ENCODE peak calls at places on chromosome 4, in ten cellular contexts. M is A549, V is H9, N is heart left ventricle, G is tibial nerve, A is PC-3, B is psoas muscle, Y is SK-N-SH, P is astrocyte, X is IMR-90. W is an unnamed sample.

GRCh38 chr4:48079972-48080391 is 54.1 kb downstream of the TXK start:
- DNase-seq in Y (no peak), N (no peak), G (no peak), A (peak), B (no peak), P (peak), X (no peak), V (no peak), M (peak), W (peak)

GRCh38 chr4:101136373-101137370 is 210.7 kb downstream of the PPP3CA start:
- DNase-seq in B (no peak), A (peak), P (no peak), M (peak), X (no peak), N (no peak), Y (no peak), G (no peak), V (no peak), W (no peak)

GRCh38 chr4:53832549-53832948 is 231.9 kb downstream of the CHIC2 start:
- DNase-seq in G (no peak), A (no peak), V (no peak), M (no peak), P (no peak), B (no peak), X (no peak), N (no peak), Y (no peak), W (no peak)

GRCh38 chr4:173837517-173837916 is 307.5 kb upstream of the HAND2 start:
- DNase-seq in G (no peak), B (no peak), X (no peak), M (no peak), A (no peak), P (no peak), V (no peak), Y (no peak), N (no peak), W (no peak)

GRCh38 chr4:56843421-56843899 is 22.0 kb upstream of the SPINK2 start:
- DNase-seq in N (no peak), Y (no peak), V (peak), G (no peak), P (no peak), A (no peak), X (no peak), M (no peak), B (no peak), W (no peak)

GRCh38 chr4:68463796-68464195 is 16.5 kb downstream of the TMPRSS11E start:
- DNase-seq in P (peak), V (no peak), G (no peak), N (no peak), B (no peak), M (peak), X (peak), A (peak), Y (no peak), W (no peak)

GRCh38 chr4:87853108-87853507 is 20.3 kb downstream of the MEPE start:
- DNase-seq in M (peak), X (peak), A (peak), B (no peak), G (no peak), N (no peak), V (no peak), Y (peak), P (peak), W (peak)

GRCh38 chr4:123401466-123402175 is 5.0 kb downstream of the SPRY1 start:
- DNase-seq in V (no peak), M (no peak), Y (no peak), N (no peak), P (no peak), A (no peak), G (no peak), X (no peak), B (peak), W (no peak)

GRCh38 chr4:56821394-56822263 is at the start of gene SPINK2:
- DNase-seq in B (no peak), M (peak), N (no peak), X (no peak), G (no peak), A (peak), Y (peak), V (peak), P (no peak), W (no peak)

GRCh38 chr4:119585771-119586170 is 42.8 kb downstream of the PDE5A start:
- DNase-seq in Y (no peak), G (no peak), N (no peak), P (peak), A (peak), B (no peak), V (no peak), M (no peak), X (peak), W (no peak)

GRCh38 chr4:10080874-10081606 is 35.6 kb downstream of the WDR1 start:
- DNase-seq in Y (peak), X (no peak), G (peak), V (no peak), N (no peak), A (no peak), M (no peak), P (no peak), B (no peak), W (no peak)

GRCh38 chr4:114606240-114606639 is 7.6 kb downstream of the UGT8 start:
- DNase-seq in Y (no peak), G (no peak), V (peak), B (no peak), A (peak), N (no peak), X (no peak), M (no peak), P (no peak), W (no peak)

GRCh38 chr4:1512738-1513660 is 106.8 kb upstream of the NKX1-1 start:
- DNase-seq in V (peak), P (no peak), M (peak), Y (peak), N (peak), G (no peak), A (peak), B (peak), X (no peak), W (no peak)
- H3K27ac ChIP-seq in V (no peak), P (no peak), M (peak), Y (no peak), N (no peak), G (no peak), A (no peak), B (no peak), X (no peak), W (no peak)

GRCh38 chr4:39043058-39043696 is 11.0 kb upstream of the TMEM156 start:
- DNase-seq in M (peak), N (no peak), X (peak), A (peak), P (peak), G (no peak), Y (no peak), V (no peak), B (no peak), W (peak)
- H3K27ac ChIP-seq in M (peak), N (peak), X (peak), A (peak), P (peak), G (peak), Y (peak), V (no peak), B (peak), W (peak)

GRCh38 chr4:13427599-13428325 is 56.4 kb downstream of the RAB28 start:
- DNase-seq in P (no peak), N (no peak), Y (no peak), M (no peak), B (no peak), V (no peak), X (peak), G (no peak), A (no peak), W (no peak)
- H3K27ac ChIP-seq in P (no peak), N (no peak), Y (no peak), M (no peak), B (no peak), V (no peak), X (no peak), G (no peak), A (no peak), W (no peak)

DNA sequence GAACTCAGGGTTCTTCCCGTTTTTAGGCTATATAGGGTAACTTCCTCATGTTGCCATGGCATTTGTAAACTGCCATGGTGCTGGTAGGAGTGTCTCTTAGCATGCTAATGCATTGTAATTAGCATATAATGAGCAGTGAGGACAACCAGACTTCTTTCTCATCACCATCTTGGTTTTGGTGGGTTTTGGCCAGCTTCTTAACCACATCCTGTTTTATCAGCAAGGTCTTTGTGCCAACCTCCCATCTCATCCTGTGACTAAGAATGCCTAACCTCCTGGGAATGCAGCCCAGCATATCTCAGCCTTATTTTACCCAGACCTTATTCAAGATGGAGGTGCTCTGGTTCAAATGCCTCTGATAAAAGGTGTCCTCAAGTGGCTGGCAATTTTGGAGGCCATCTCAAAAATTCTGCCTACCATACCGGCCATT is 213.1 kb upstream of the VEGFC start:
- DNase-seq in X (peak), V (no peak), N (no peak), G (no peak), B (no peak), Y (no peak), M (peak), P (peak), A (peak), W (peak)
- H3K27ac ChIP-seq in X (no peak), V (no peak), N (no peak), G (no peak), B (no peak), Y (no peak), M (no peak), P (peak), A (peak), W (peak)

GRCh38 chr4:99652596-99653436 is 4.8 kb downstream of the C4orf54 start:
- DNase-seq in G (no peak), Y (peak), M (no peak), X (no peak), N (no peak), P (no peak), A (no peak), B (no peak), V (no peak), W (no peak)

GRCh38 chr4:99658666-99659065 is 1.0 kb upstream of the C4orf54 start:
- DNase-seq in X (no peak), M (no peak), P (no peak), V (no peak), A (no peak), Y (no peak), N (no peak), G (no peak), B (no peak), W (no peak)

GRCh38 chr4:99653921-99654890 is 3.4 kb downstream of the C4orf54 start:
- DNase-seq in Y (no peak), G (no peak), P (no peak), V (no peak), B (no peak), X (no peak), M (no peak), N (no peak), A (no peak), W (peak)

GRCh38 chr4:99657801-99658200 is at the start of gene C4orf54:
- DNase-seq in V (no peak), G (no peak), M (no peak), Y (no peak), N (no peak), B (no peak), X (no peak), P (peak), A (peak), W (peak)

DNA sequence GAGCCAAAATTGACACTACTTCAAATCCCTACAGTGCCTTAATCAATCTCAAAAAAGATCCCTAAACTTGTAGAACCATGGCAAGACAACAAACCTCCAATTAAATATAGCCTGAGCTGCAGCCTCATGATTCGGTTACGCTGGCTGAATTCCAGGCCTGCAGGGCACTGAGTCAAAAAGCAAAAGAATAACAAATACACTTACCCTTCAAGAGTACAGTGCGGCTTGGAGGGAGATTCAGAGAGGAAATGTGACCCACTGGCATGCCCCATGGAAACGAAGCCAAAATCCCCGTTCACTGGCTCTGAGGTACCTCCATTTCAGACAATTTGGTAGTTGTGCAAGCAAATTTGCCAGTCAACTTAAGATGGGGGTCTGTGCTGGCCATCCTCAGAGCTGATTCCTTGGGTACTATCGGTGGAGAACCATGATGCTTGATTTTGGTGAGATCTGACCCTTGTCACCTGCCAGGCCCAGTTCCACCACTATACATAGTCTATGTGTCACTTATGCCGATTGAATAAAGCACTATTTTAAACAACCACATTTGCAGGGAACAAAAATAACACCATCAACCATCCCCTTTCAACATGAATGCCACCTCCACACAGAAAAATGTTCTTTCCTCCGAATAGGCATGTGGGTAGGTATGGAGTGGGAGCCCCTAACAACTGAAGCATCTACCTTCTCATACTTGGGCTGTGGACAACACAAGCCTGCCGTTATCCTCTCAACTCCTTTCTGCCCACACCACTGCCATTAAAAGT is 2.1 kb downstream of the C4orf54 start:
- DNase-seq in V (no peak), M (no peak), Y (no peak), G (no peak), A (peak), P (peak), B (no peak), N (peak), X (peak), W (peak)
- H3K27ac ChIP-seq in V (no peak), M (no peak), Y (no peak), G (no peak), A (no peak), P (no peak), B (peak), N (peak), X (no peak), W (peak)

DNA sequence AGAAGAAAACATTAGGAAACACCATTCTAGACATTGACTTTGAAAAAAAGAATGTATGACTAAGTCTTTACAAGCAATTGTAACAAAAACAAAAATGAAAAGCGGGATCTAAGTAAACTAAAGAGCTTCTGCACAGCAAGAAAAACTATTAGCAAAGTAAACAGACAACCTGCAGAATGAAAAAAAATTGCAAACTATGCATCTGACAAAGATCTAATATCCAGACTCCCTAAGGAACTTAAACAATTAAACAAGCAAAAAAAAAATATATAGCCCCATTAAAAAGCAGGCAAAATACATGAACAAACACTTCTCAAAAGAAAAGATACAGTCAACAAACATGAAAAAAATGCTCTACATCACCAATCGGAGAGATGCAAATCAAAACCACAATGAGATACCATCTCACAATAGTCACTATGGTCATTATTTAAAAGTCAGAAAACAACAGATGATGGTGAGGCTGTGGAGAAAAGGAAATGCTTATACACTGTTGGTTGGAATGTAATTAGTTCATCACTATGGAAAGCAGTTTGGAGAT is 168.1 kb downstream of the EPHA5 start:
- DNase-seq in P (peak), Y (no peak), B (no peak), M (peak), G (no peak), N (no peak), V (no peak), A (peak), X (peak), W (peak)
- H3K27ac ChIP-seq in P (peak), Y (no peak), B (no peak), M (no peak), G (no peak), N (no peak), V (no peak), A (peak), X (no peak), W (peak)

GRCh38 chr4:17781831-17782287 is 438 bp upstream of the FAM184B start:
- DNase-seq in V (no peak), Y (no peak), B (no peak), M (no peak), A (no peak), P (no peak), N (no peak), X (no peak), G (no peak), W (no peak)

GRCh38 chr4:17785858-17786257 is 4.4 kb upstream of the FAM184B start:
- DNase-seq in B (no peak), Y (no peak), V (no peak), M (no peak), X (no peak), P (no peak), A (no peak), N (no peak), G (no peak), W (no peak)

GRCh38 chr4:17788956-17789355 is 7.5 kb upstream of the FAM184B start:
- DNase-seq in G (no peak), B (no peak), X (peak), P (peak), Y (no peak), N (no peak), A (peak), M (no peak), V (no peak), W (no peak)

GRCh38 chr4:17786567-17786966 is 5.1 kb upstream of the FAM184B start:
- DNase-seq in V (no peak), X (peak), Y (no peak), P (peak), B (no peak), M (no peak), G (no peak), N (no peak), A (peak), W (no peak)

GRCh38 chr4:17787315-17787714 is 5.9 kb upstream of the FAM184B start:
- DNase-seq in A (peak), B (no peak), G (no peak), P (peak), X (peak), N (no peak), M (no peak), V (no peak), Y (no peak), W (no peak)
- H3K27ac ChIP-seq in A (peak), B (no peak), G (no peak), P (no peak), X (no peak), N (no peak), M (no peak), V (no peak), Y (no peak), W (no peak)

GRCh38 chr4:140003851-140004579 is 150.0 kb downstream of the MAML3 start:
- DNase-seq in G (no peak), V (no peak), Y (peak), N (no peak), A (no peak), B (no peak), P (no peak), M (no peak), X (peak), W (no peak)
- H3K27ac ChIP-seq in G (no peak), V (no peak), Y (peak), N (no peak), A (no peak), B (peak), P (no peak), M (no peak), X (no peak), W (peak)

DNA sequence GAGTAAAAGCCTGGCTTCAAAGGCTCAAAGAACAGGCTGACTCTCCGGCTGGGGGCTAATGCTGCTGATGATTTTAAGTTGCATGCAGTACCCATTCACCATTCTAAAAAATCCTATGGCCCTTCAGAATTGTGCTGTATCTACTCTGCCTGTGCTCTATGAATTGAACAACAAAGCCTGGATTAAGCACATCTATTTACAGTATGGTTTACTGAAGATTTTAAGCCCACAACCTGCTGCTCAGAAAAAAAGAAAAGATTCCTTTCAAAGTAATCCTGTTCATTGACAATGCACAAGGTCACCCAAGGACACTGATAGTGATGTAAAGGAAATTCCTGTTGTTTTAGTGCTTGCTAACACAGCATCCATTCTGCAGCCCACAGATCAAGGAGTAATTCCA is 84.9 kb upstream of the SFRP2 start:
- DNase-seq in G (no peak), X (no peak), A (no peak), Y (no peak), B (no peak), M (no peak), V (no peak), N (no peak), P (no peak), W (no peak)
- H3K27ac ChIP-seq in G (no peak), X (no peak), A (no peak), Y (no peak), B (no peak), M (no peak), V (no peak), N (no peak), P (no peak), W (no peak)

DNA sequence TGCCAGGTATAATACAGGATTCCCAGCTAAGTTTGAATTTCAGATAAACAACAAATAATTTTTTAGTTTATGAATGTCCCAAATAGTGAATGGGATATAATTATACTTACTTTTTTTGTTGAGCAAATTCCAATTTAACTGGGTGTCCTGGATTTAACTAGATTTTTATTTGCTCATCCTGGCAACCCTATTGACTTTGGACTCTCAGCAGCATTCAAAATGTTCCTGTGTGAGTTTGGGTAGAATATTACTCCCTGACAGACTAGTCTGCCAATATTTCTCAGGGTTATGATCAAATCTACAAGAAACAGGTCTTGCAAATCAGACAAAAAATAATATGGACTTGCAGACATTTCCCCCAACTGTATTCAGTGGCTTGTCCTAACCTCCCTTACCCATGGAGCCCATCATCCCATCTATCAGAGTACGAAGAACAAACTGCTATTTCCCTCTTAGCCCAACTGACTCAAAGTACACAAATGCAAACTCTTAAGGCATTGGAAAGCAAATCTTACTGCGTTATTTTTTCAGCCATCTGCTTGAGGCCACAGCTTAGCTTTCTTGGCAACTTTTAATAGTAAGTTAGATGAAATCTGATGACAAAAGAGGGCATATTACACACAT is 20.7 kb downstream of the SETD7 start:
- DNase-seq in M (peak), Y (no peak), N (no peak), V (no peak), A (no peak), B (no peak), G (no peak), X (no peak), P (no peak), W (no peak)
- H3K27ac ChIP-seq in M (peak), Y (no peak), N (no peak), V (no peak), A (no peak), B (peak), G (no peak), X (no peak), P (no peak), W (no peak)